ENCODE peak calls at places on chromosomes 1 and 21, in ten cellular contexts. One of them, this sample, is unnamed.

GRCh38 chr1:202145325-202146140 is 996 bp upstream of the ARL8A start:
- DNase-seq in activated CD8-positive, alpha-beta memory T cell treated with anti-CD3 and anti-CD28 coated beads for 4 hours: no peak
- DNase-seq in GM20000: no peak
- DNase-seq in T47D: no peak
- DNase-seq in NCI-H748 treated with DMSO at 0.1 percent for 48 hours: no peak
- DNase-seq in DMS79 treated with DMSO at 0.1 percent for 48 hours: peak
- DNase-seq in AG08396: no peak
- DNase-seq in nephron progenitor cell: no peak
- DNase-seq in KBM-7: peak
- DNase-seq in fibroblast of the conjunctiva: no peak
- DNase-seq in this sample: no peak

GRCh38 chr1:64172458-64172983 is 30.9 kb upstream of the UBE2U start:
- DNase-seq in T47D: peak
- DNase-seq in NCI-H748 treated with DMSO at 0.1 percent for 48 hours: peak
- DNase-seq in activated CD8-positive, alpha-beta memory T cell treated with anti-CD3 and anti-CD28 coated beads for 4 hours: no peak
- DNase-seq in fibroblast of the conjunctiva: peak
- DNase-seq in nephron progenitor cell: no peak
- DNase-seq in DMS79 treated with DMSO at 0.1 percent for 48 hours: no peak
- DNase-seq in KBM-7: no peak
- DNase-seq in AG08396: no peak
- DNase-seq in GM20000: no peak
- DNase-seq in this sample: no peak

GRCh38 chr1:9086796-9087195 is 17.4 kb upstream of the SLC2A5 start:
- DNase-seq in NCI-H748 treated with DMSO at 0.1 percent for 48 hours: no peak
- DNase-seq in DMS79 treated with DMSO at 0.1 percent for 48 hours: no peak
- DNase-seq in fibroblast of the conjunctiva: no peak
- DNase-seq in GM20000: no peak
- DNase-seq in KBM-7: no peak
- DNase-seq in activated CD8-positive, alpha-beta memory T cell treated with anti-CD3 and anti-CD28 coated beads for 4 hours: no peak
- DNase-seq in AG08396: no peak
- DNase-seq in T47D: no peak
- DNase-seq in nephron progenitor cell: no peak
- DNase-seq in this sample: no peak

GRCh38 chr21:34857122-34857713 is 188.4 kb downstream of the CLIC6 start:
- DNase-seq in nephron progenitor cell: no peak
- DNase-seq in T47D: no peak
- DNase-seq in DMS79 treated with DMSO at 0.1 percent for 48 hours: no peak
- DNase-seq in fibroblast of the conjunctiva: no peak
- DNase-seq in AG08396: no peak
- DNase-seq in KBM-7: no peak
- DNase-seq in activated CD8-positive, alpha-beta memory T cell treated with anti-CD3 and anti-CD28 coated beads for 4 hours: no peak
- DNase-seq in NCI-H748 treated with DMSO at 0.1 percent for 48 hours: no peak
- DNase-seq in GM20000: no peak
- DNase-seq in this sample: peak

GRCh38 chr1:53616927-53617326 is 122.0 kb downstream of the GLIS1 start:
- DNase-seq in T47D: no peak
- DNase-seq in activated CD8-positive, alpha-beta memory T cell treated with anti-CD3 and anti-CD28 coated beads for 4 hours: no peak
- DNase-seq in AG08396: no peak
- DNase-seq in DMS79 treated with DMSO at 0.1 percent for 48 hours: no peak
- DNase-seq in GM20000: no peak
- DNase-seq in nephron progenitor cell: no peak
- DNase-seq in fibroblast of the conjunctiva: no peak
- DNase-seq in KBM-7: no peak
- DNase-seq in NCI-H748 treated with DMSO at 0.1 percent for 48 hours: no peak
- DNase-seq in this sample: no peak

GRCh38 chr1:111221633-111222286 is 5.8 kb upstream of the CHI3L2 start:
- DNase-seq in activated CD8-positive, alpha-beta memory T cell treated with anti-CD3 and anti-CD28 coated beads for 4 hours: no peak
- DNase-seq in DMS79 treated with DMSO at 0.1 percent for 48 hours: no peak
- DNase-seq in AG08396: no peak
- DNase-seq in NCI-H748 treated with DMSO at 0.1 percent for 48 hours: no peak
- DNase-seq in nephron progenitor cell: no peak
- DNase-seq in fibroblast of the conjunctiva: no peak
- DNase-seq in GM20000: peak
- DNase-seq in KBM-7: peak
- DNase-seq in T47D: no peak
- DNase-seq in this sample: no peak

GRCh38 chr1:112508242-112509004 is at the start of gene WNT2B:
- DNase-seq in DMS79 treated with DMSO at 0.1 percent for 48 hours: no peak
- DNase-seq in T47D: peak
- DNase-seq in NCI-H748 treated with DMSO at 0.1 percent for 48 hours: no peak
- DNase-seq in activated CD8-positive, alpha-beta memory T cell treated with anti-CD3 and anti-CD28 coated beads for 4 hours: no peak
- DNase-seq in GM20000: peak
- DNase-seq in AG08396: peak
- DNase-seq in nephron progenitor cell: peak
- DNase-seq in fibroblast of the conjunctiva: no peak
- DNase-seq in KBM-7: peak
- DNase-seq in this sample: peak

GRCh38 chr1:232130815-232131474 is 499.0 kb downstream of the SIPA1L2 start:
- DNase-seq in fibroblast of the conjunctiva: no peak
- DNase-seq in activated CD8-positive, alpha-beta memory T cell treated with anti-CD3 and anti-CD28 coated beads for 4 hours: no peak
- DNase-seq in nephron progenitor cell: no peak
- DNase-seq in DMS79 treated with DMSO at 0.1 percent for 48 hours: no peak
- DNase-seq in NCI-H748 treated with DMSO at 0.1 percent for 48 hours: no peak
- DNase-seq in AG08396: no peak
- DNase-seq in KBM-7: no peak
- DNase-seq in T47D: no peak
- DNase-seq in GM20000: no peak
- DNase-seq in this sample: no peak

GRCh38 chr1:24927886-24928630 is 2.0 kb downstream of the RUNX3 start:
- DNase-seq in T47D: no peak
- DNase-seq in nephron progenitor cell: no peak
- DNase-seq in GM20000: no peak
- DNase-seq in AG08396: no peak
- DNase-seq in fibroblast of the conjunctiva: no peak
- DNase-seq in activated CD8-positive, alpha-beta memory T cell treated with anti-CD3 and anti-CD28 coated beads for 4 hours: no peak
- DNase-seq in DMS79 treated with DMSO at 0.1 percent for 48 hours: peak
- DNase-seq in KBM-7: peak
- DNase-seq in NCI-H748 treated with DMSO at 0.1 percent for 48 hours: no peak
- DNase-seq in this sample: no peak

GRCh38 chr21:15122241-15122640 is 57.4 kb upstream of the NRIP1 start:
- DNase-seq in nephron progenitor cell: no peak
- DNase-seq in NCI-H748 treated with DMSO at 0.1 percent for 48 hours: no peak
- DNase-seq in KBM-7: no peak
- DNase-seq in DMS79 treated with DMSO at 0.1 percent for 48 hours: no peak
- DNase-seq in activated CD8-positive, alpha-beta memory T cell treated with anti-CD3 and anti-CD28 coated beads for 4 hours: no peak
- DNase-seq in fibroblast of the conjunctiva: no peak
- DNase-seq in T47D: no peak
- DNase-seq in AG08396: no peak
- DNase-seq in GM20000: no peak
- DNase-seq in this sample: no peak

GRCh38 chr1:183218981-183219621 is 33.0 kb downstream of the LAMC2 start:
- DNase-seq in KBM-7: peak
- DNase-seq in fibroblast of the conjunctiva: no peak
- DNase-seq in NCI-H748 treated with DMSO at 0.1 percent for 48 hours: no peak
- DNase-seq in T47D: peak
- DNase-seq in GM20000: no peak
- DNase-seq in activated CD8-positive, alpha-beta memory T cell treated with anti-CD3 and anti-CD28 coated beads for 4 hours: peak
- DNase-seq in AG08396: no peak
- DNase-seq in DMS79 treated with DMSO at 0.1 percent for 48 hours: peak
- DNase-seq in nephron progenitor cell: peak
- DNase-seq in this sample: no peak

GRCh38 chr1:243946946-243947345 is 96.9 kb upstream of the AKT3 start:
- DNase-seq in NCI-H748 treated with DMSO at 0.1 percent for 48 hours: no peak
- DNase-seq in nephron progenitor cell: no peak
- DNase-seq in AG08396: peak
- DNase-seq in T47D: no peak
- DNase-seq in DMS79 treated with DMSO at 0.1 percent for 48 hours: no peak
- DNase-seq in activated CD8-positive, alpha-beta memory T cell treated with anti-CD3 and anti-CD28 coated beads for 4 hours: peak
- DNase-seq in fibroblast of the conjunctiva: peak
- DNase-seq in KBM-7: no peak
- DNase-seq in GM20000: peak
- DNase-seq in this sample: no peak

GRCh38 chr21:32771134-32771523 is 426 bp downstream of the PAXBP1 start:
- DNase-seq in DMS79 treated with DMSO at 0.1 percent for 48 hours: no peak
- DNase-seq in activated CD8-positive, alpha-beta memory T cell treated with anti-CD3 and anti-CD28 coated beads for 4 hours: peak
- DNase-seq in KBM-7: no peak
- DNase-seq in nephron progenitor cell: peak
- DNase-seq in AG08396: peak
- DNase-seq in GM20000: peak
- DNase-seq in fibroblast of the conjunctiva: peak
- DNase-seq in NCI-H748 treated with DMSO at 0.1 percent for 48 hours: no peak
- DNase-seq in T47D: peak
- DNase-seq in this sample: peak

This sample was measured in Right ventricle myocardium inferior.